ENCODE peak calls at places on chromosomes 11 and 22, in ten cellular contexts. T is transverse colon, A is esophagus muscularis mucosa, J is ovary, U is stomach, O is H1, N is tibial nerve, L is K562, W is A549, I is sigmoid colon. Y is an unnamed sample.

GRCh38 chr22:30881361-30882180 is 87.0 kb downstream of the MORC2 start:
- DNase-seq in T (no peak), A (no peak), J (no peak), U (peak), O (no peak), N (no peak), L (peak), W (no peak), I (no peak), Y (no peak)

GRCh38 chr22:22751043-22751603 is 106.7 kb downstream of the GGTLC2 start:
- DNase-seq in T (no peak), A (no peak), J (no peak), U (no peak), O (no peak), N (no peak), L (no peak), W (no peak), I (no peak), Y (no peak)

GRCh38 chr22:40855960-40856512 is 403 bp downstream of the ST13 start:
- DNase-seq in T (no peak), A (no peak), J (no peak), U (peak), O (no peak), N (peak), L (peak), W (no peak), I (peak), Y (peak)

GRCh38 chr11:133072366-133072765 is 459.9 kb downstream of the OPCML start:
- DNase-seq in T (no peak), A (no peak), J (no peak), U (no peak), O (no peak), N (no peak), L (no peak), W (no peak), I (no peak), Y (no peak)

GRCh38 chr22:26529345-26529744 is 17.1 kb upstream of the TFIP11 start:
- DNase-seq in T (no peak), A (no peak), J (no peak), U (no peak), O (no peak), N (no peak), L (no peak), W (no peak), I (no peak), Y (peak)

GRCh38 chr11:131441398-131441797 is 71.0 kb downstream of the NTM start:
- DNase-seq in T (no peak), A (no peak), J (no peak), U (no peak), O (no peak), N (no peak), L (no peak), W (no peak), I (no peak), Y (no peak)

GRCh38 chr11:111259871-111260270 is 14.3 kb downstream of the POU2AF2 start:
- DNase-seq in T (no peak), A (no peak), J (no peak), U (no peak), O (no peak), N (no peak), L (no peak), W (no peak), I (no peak), Y (no peak)

GRCh38 chr11:63573881-63574855 is 11.0 kb upstream of the PLAAT2 start:
- DNase-seq in T (peak), A (no peak), J (peak), U (peak), O (no peak), N (peak), L (peak), W (no peak), I (peak), Y (peak)

GRCh38 chr11:133834399-133835257 is 10.7 kb downstream of the SPATA19 start:
- DNase-seq in T (no peak), A (no peak), J (no peak), U (no peak), O (peak), N (no peak), L (no peak), W (no peak), I (no peak), Y (no peak)

GRCh38 chr11:68261006-68261405 is 10.8 kb downstream of the C11orf24 start:
- DNase-seq in T (no peak), A (no peak), J (no peak), U (no peak), O (no peak), N (no peak), L (no peak), W (no peak), I (no peak), Y (no peak)

GRCh38 chr11:128745296-128746183 is 51.7 kb downstream of the FLI1 start:
- DNase-seq in T (no peak), A (no peak), J (no peak), U (no peak), O (no peak), N (no peak), L (no peak), W (no peak), I (no peak), Y (no peak)

GRCh38 chr22:40101417-40102101 is 76.2 kb upstream of the TNRC6B start:
- DNase-seq in T (no peak), A (no peak), J (no peak), U (no peak), O (no peak), N (no peak), L (no peak), W (no peak), I (no peak), Y (no peak)

GRCh38 chr22:23604939-23605712 is 25.0 kb upstream of the IGLL1 start:
- DNase-seq in T (no peak), A (no peak), J (no peak), U (no peak), O (no peak), N (no peak), L (no peak), W (no peak), I (no peak), Y (no peak)

GRCh38 chr22:37549704-37550059 is 10.6 kb upstream of the CDC42EP1 start:
- DNase-seq in T (no peak), A (no peak), J (peak), U (peak), O (no peak), N (no peak), L (no peak), W (no peak), I (no peak), Y (peak)

GRCh38 chr11:106457727-106458126 is 380.3 kb downstream of the AASDHPPT start:
- DNase-seq in T (no peak), A (no peak), J (no peak), U (no peak), O (no peak), N (no peak), L (no peak), W (no peak), I (no peak), Y (no peak)

GRCh38 chr22:47672526-47672925 is 910.1 kb downstream of the TBC1D22A start:
- DNase-seq in T (no peak), A (no peak), J (no peak), U (no peak), O (no peak), N (no peak), L (no peak), W (no peak), I (no peak), Y (no peak)

GRCh38 chr11:100681064-100681502 is 6.0 kb upstream of the ARHGAP42 start:
- DNase-seq in T (peak), A (no peak), J (no peak), U (peak), O (no peak), N (peak), L (peak), W (no peak), I (peak), Y (peak)

GRCh38 chr22:27614291-27615007 is 187.1 kb downstream of the MN1 start:
- DNase-seq in T (no peak), A (no peak), J (no peak), U (no peak), O (no peak), N (no peak), L (no peak), W (no peak), I (no peak), Y (peak)

GRCh38 chr11:74134661-74135515 is 35.9 kb downstream of the C2CD3 start:
- DNase-seq in T (no peak), A (no peak), J (no peak), U (no peak), O (no peak), N (no peak), L (no peak), W (no peak), I (no peak), Y (no peak)

GRCh38 chr11:2550606-2550970 is 105.8 kb downstream of the KCNQ1 start:
- DNase-seq in T (peak), A (no peak), J (peak), U (no peak), O (no peak), N (no peak), L (no peak), W (no peak), I (peak), Y (no peak)

GRCh38 chr11:91231226-91231625 is 993.4 kb upstream of the FAT3 start:
- DNase-seq in T (no peak), A (no peak), J (no peak), U (no peak), O (no peak), N (no peak), L (no peak), W (no peak), I (no peak), Y (no peak)

GRCh38 chr11:129061466-129062194 is 119.0 kb upstream of the TP53AIP1 start:
- DNase-seq in T (no peak), A (no peak), J (no peak), U (no peak), O (no peak), N (no peak), L (no peak), W (peak), I (no peak), Y (no peak)

GRCh38 chr22:49638788-49639187 is 188.9 kb downstream of the BRD1 start:
- DNase-seq in T (no peak), A (no peak), J (no peak), U (no peak), O (no peak), N (no peak), L (no peak), W (no peak), I (no peak), Y (no peak)

GRCh38 chr22:35352214-35353111 is 28.4 kb upstream of the HMOX1 start:
- DNase-seq in T (peak), A (no peak), J (peak), U (peak), O (peak), N (peak), L (peak), W (peak), I (peak), Y (peak)

GRCh38 chr11:109772846-109773400 is 320.3 kb upstream of the ZC3H12C start:
- DNase-seq in T (no peak), A (no peak), J (no peak), U (no peak), O (no peak), N (no peak), L (no peak), W (no peak), I (no peak), Y (no peak)

GRCh38 chr11:2975594-2975993 is 16.5 kb downstream of the NAP1L4 start:
- DNase-seq in T (no peak), A (no peak), J (no peak), U (peak), O (no peak), N (no peak), L (peak), W (peak), I (no peak), Y (no peak)

GRCh38 chr11:9461760-9462134 is 935 bp downstream of the ZNF143 start:
- DNase-seq in T (no peak), A (no peak), J (no peak), U (no peak), O (no peak), N (no peak), L (no peak), W (peak), I (no peak), Y (no peak)

GRCh38 chr11:10823152-10823579 is 14.4 kb upstream of the EIF4G2 start:
- DNase-seq in T (no peak), A (no peak), J (no peak), U (no peak), O (no peak), N (no peak), L (peak), W (no peak), I (no peak), Y (no peak)

DNA sequence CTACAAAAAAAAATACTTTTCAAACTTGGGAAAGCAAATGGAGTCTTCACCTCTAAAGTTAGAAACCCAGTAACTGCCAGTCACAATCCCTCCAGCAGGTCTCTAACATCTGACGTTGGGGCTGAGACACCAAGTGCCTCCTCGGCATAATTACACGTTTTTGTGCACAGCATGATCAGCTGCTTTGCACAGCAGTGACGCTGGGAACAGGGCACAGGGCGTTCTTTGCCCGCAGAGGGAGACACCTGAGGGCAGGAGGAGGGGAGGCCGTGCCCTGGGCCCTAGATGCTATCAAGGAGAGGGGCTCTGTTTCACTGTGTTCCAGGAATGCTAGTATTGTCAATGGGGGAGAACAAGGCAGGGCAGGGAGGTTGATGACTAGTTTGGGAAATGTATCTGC is 120.1 kb downstream of the PARVA start:
- DNase-seq in T (no peak), A (no peak), J (no peak), U (no peak), O (peak), N (no peak), L (no peak), W (no peak), I (no peak), Y (no peak)
- TF ChIP-seq EP300 in T (no peak), A (no peak), J (no peak), U (no peak), O (no peak), N (no peak), L (no peak), W (no peak), I (no peak), Y (no peak)

GRCh38 chr11:17378655-17379054 is 9.8 kb downstream of the KCNJ11 start:
- DNase-seq in T (no peak), A (no peak), J (no peak), U (no peak), O (no peak), N (no peak), L (no peak), W (no peak), I (no peak), Y (no peak)
- TF ChIP-seq POLR2A in T (no peak), A (no peak), J (no peak), U (no peak), O (no peak), N (no peak), L (no peak), W (no peak), I (no peak), Y (no peak)

GRCh38 chr11:33307984-33308383 is 50.8 kb downstream of the HIPK3 start:
- DNase-seq in T (no peak), A (no peak), J (no peak), U (no peak), O (no peak), N (no peak), L (no peak), W (no peak), I (no peak), Y (no peak)
- TF ChIP-seq EP300 in T (no peak), A (no peak), J (no peak), U (no peak), O (no peak), N (no peak), L (no peak), W (no peak), I (no peak), Y (no peak)

GRCh38 chr11:104015649-104016415 is 20.6 kb upstream of the DDI1 start:
- DNase-seq in T (no peak), A (no peak), J (no peak), U (no peak), O (no peak), N (no peak), L (no peak), W (no peak), I (no peak), Y (no peak)

GRCh38 chr11:104005234-104005855 is 31.1 kb upstream of the DDI1 start:
- DNase-seq in T (no peak), A (no peak), J (no peak), U (no peak), O (no peak), N (no peak), L (no peak), W (no peak), I (no peak), Y (no peak)

DNA sequence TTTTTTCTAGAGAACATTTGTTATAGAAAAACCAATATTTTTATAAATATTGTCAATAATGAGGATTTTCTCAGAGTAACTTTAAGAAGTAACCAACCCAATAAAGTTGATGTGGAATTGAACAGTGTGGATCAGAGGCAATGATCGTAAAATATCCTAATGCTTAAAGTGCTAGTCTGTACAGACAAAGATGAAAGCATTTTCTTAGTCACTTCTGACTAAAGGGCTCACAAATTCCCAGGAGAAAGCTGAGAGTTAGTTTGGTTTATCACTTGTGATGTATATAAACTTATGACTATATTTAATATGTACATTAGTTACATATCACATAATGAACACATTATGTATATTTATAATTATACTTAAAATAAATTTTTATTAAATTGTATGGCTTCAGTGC is 25.4 kb upstream of the DDI1 start:
- DNase-seq in T (no peak), A (no peak), J (no peak), U (no peak), O (no peak), N (no peak), L (no peak), W (no peak), I (no peak), Y (no peak)
- TF ChIP-seq POLR2A in T (no peak), A (no peak), J (no peak), U (no peak), O (no peak), N (no peak), L (no peak), W (no peak), I (no peak), Y (no peak)

DNA sequence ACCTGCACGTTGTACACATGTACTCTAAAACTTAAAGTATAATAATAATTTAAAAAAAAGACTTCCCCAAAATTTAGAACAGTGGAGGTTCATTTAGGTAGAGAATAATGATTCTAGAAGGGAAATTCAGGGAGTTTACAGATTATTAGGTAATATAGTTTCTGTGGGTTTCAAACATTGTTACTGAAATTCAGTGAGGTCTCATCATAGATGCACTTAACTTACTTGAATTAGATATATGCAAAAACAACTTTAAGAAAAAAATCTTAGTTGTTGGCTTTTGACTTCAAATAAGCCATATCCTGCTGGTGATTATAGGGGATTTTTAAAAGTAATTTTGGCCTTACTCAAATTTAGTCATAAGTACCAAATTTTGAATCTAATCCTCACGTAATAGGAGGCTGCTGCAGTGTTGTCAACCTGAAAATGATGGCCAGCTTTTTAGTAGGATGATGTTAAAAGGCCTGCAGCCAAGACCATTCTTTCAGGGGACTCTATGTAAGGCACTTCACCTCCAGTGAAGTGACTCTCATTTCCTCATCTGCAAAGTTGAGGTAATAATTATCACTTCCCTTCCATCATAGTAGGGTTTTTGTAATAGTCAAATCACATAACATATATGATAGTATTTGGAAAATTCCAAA is 42.5 kb upstream of the KCNA4 start:
- DNase-seq in T (no peak), A (no peak), J (no peak), U (no peak), O (no peak), N (no peak), L (no peak), W (no peak), I (no peak), Y (no peak)
- TF ChIP-seq EP300 in T (no peak), A (no peak), J (no peak), U (no peak), O (no peak), N (no peak), L (no peak), W (no peak), I (no peak), Y (no peak)

DNA sequence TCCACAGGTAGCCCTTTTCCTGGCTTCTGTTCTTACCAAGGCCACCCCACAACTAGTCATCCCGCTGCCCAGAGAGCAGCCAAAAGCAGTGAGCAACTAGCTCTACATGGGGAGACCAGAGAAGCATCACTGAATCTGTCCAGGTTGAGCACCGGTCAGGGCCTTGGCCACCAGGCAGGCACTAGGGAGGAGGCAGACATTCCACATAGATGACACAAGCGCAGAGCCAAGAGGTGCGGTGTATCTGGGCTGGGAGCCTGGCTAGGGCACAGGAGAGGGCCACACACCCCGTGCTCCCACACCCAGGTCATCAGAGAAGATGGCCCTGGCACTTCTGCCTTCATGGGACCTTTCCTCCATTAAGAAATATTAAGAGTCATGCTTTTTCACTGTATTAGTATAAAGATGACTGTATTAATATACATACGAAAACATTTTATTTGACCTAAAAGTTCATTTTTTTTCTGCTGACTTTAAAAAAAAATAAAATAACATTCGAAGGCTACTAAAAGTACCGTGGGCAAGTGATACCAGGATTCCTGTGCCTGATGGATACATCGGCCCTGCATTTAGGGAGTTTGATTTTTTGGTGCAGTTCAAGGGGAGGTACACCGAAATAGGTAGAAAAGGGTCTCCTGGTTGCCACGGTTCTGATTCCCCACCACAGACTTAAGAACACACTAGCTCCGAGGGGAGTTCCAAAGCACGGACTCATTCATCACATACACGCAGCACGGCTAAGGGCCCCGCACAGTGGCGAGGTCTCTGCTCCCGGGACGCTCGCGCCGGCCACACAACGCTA is 1.2 kb downstream of the DGCR2 start:
- DNase-seq in T (peak), A (no peak), J (no peak), U (peak), O (no peak), N (no peak), L (peak), W (peak), I (no peak), Y (peak)
- TF ChIP-seq POLR2A in T (peak), A (no peak), J (no peak), U (no peak), O (no peak), N (no peak), L (no peak), W (no peak), I (no peak), Y (no peak)

Y was measured in upper lobe of left lung.